ENCODE peak calls at places on chromosomes 5 and 9, in four cellular contexts. A, D, Z and U are unnamed samples.

GRCh38 chr5:158506648-158507047 is 593.1 kb downstream of the EBF1 start:
- DNase-seq in A (no peak), D (no peak), Z (no peak), U (no peak)

GRCh38 chr5:119382167-119382566 is 26.3 kb downstream of the TNFAIP8 start:
- DNase-seq in A (no peak), D (no peak), Z (no peak), U (no peak)

GRCh38 chr5:5799826-5800225 is 377.3 kb downstream of the ICE1 start:
- DNase-seq in D (no peak), Z (no peak), A (no peak), U (no peak)

GRCh38 chr5:112125910-112126309 is 293.2 kb downstream of the EPB41L4A start:
- DNase-seq in D (no peak), Z (no peak), A (no peak), U (no peak)

GRCh38 chr9:117644133-117644532 is 60.1 kb upstream of the TLR4 start:
- DNase-seq in A (no peak), Z (no peak), D (no peak), U (no peak)

GRCh38 chr5:116492016-116492623 is 82.5 kb downstream of the SEMA6A start:
- DNase-seq in Z (no peak), A (no peak), D (no peak), U (no peak)

GRCh38 chr5:177982072-177982727 is 13.8 kb downstream of the PROP1 start:
- DNase-seq in Z (peak), A (no peak), D (peak), U (peak)

GRCh38 chr5:76718880-76719279 is 3.0 kb downstream of the F2R start:
- DNase-seq in A (no peak), D (no peak), Z (no peak), U (no peak)

GRCh38 chr5:65862384-65862783 is 64.0 kb upstream of the ERBIN start:
- DNase-seq in Z (no peak), A (no peak), D (no peak), U (peak)

GRCh38 chr9:132784286-132784820 is 93.7 kb downstream of the AK8 start:
- DNase-seq in Z (no peak), A (no peak), D (no peak), U (no peak)

GRCh38 chr9:127503947-127504886 is 52.9 kb downstream of the LRSAM1 start:
- DNase-seq in D (peak), A (peak), Z (peak), U (peak)

GRCh38 chr5:8650197-8650596 is 781.2 kb downstream of the MTRR start:
- DNase-seq in D (no peak), Z (no peak), A (no peak), U (no peak)

GRCh38 chr9:113547501-113547900 is 84.0 kb downstream of the RGS3 start:
- DNase-seq in Z (no peak), A (no peak), D (no peak), U (no peak)

GRCh38 chr9:77010527-77010926 is 8.9 kb upstream of the FOXB2 start:
- DNase-seq in D (no peak), Z (no peak), A (no peak), U (no peak)

GRCh38 chr9:107597743-107598217 is 108.2 kb upstream of the KLF4 start:
- DNase-seq in Z (peak), A (no peak), D (no peak), U (no peak)

GRCh38 chr5:177392765-177393164 is 7.7 kb downstream of the PFN3 start:
- DNase-seq in A (no peak), D (no peak), Z (no peak), U (no peak)

GRCh38 chr5:3417376-3417943 is 178.2 kb upstream of the IRX1 start:
- DNase-seq in D (peak), Z (no peak), A (no peak), U (no peak)
- TF ChIP-seq CTCF in D (peak), Z (no peak), A (no peak), U (no peak)

GRCh38 chr9:93945400-93946337 is 9.5 kb downstream of the BARX1 start:
- DNase-seq in D (peak), Z (no peak), A (no peak), U (no peak)
- TF ChIP-seq EZH2 in D (peak), Z (no peak), A (peak), U (no peak)

GRCh38 chr9:33620738-33621439 is 96.8 kb downstream of the ANKRD18B start:
- DNase-seq in Z (no peak), D (no peak), A (no peak), U (no peak)

GRCh38 chr9:33628865-33629410 is 104.9 kb downstream of the ANKRD18B start:
- DNase-seq in D (no peak), A (no peak), Z (no peak), U (no peak)

GRCh38 chr9:33619666-33620404 is 95.8 kb downstream of the ANKRD18B start:
- DNase-seq in A (peak), D (no peak), Z (peak), U (no peak)

DNA sequence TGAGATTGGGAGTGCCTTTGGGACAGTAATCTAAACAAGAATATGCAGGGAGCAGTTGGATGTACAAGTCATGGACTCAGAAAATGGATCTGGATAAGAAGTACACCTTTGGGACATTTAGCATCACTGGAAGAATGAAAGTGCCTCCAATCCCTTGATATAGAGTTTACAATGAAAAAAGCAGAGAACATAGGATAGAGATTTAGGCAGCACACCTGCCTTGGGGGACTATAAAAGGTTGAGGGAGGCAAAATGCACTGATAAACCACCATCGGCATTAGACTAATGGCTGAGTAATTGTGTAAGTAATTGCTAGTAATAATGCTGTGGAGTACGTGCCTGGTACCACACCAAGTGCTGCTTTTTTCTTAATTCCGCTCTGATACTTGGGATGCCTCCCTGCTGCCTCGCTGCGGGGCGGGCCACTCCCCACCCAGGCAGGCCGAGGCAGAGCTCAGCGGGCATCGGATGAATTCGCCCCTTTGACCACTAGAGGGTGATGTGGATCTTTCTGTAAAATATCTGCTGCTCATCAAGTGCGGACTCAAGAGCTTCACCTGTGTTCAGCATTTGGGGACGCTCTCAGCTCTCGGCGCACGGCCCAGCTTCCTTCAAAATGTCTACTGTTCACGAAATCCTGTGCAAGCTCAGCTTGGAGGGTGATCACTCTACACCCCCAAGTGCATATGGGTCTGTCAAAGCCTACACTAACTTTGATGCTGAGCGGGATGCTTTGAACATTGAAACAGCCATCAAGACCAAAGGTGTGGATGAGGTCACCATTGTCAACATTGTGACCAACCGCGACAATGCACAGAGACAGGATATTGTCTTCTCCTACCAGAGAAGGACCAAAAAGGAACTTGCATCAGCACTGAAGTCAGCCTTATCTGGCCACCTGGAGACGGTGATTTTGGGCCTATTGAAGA is 99.9 kb downstream of the ANKRD18B start:
- DNase-seq in D (peak), A (peak), Z (peak), U (peak)
- TF ChIP-seq CTCF in D (peak), A (peak), Z (peak), U (peak)

GRCh38 chr5:146344155-146345118 is 5.8 kb downstream of the POU4F3 start:
- DNase-seq in D (peak), A (no peak), Z (no peak), U (no peak)
- TF ChIP-seq EZH2 in D (no peak), A (peak), Z (no peak), U (no peak)

GRCh38 chr5:143008809-143009521 is 238.8 kb downstream of the ARHGAP26 start:
- DNase-seq in Z (peak), A (peak), D (no peak), U (peak)
- TF ChIP-seq CTCF in Z (no peak), A (no peak), D (no peak), U (no peak)